ENCODE peak calls at places on chromosomes 3 and 15, in ten cellular contexts. One of them, this sample, is unnamed.

GRCh38 chr15:62307551-62307950 is 142.5 kb upstream of the C2CD4B start:
- DNase-seq in psoas muscle: no peak
- DNase-seq in prostate gland: no peak
- DNase-seq in cardiac fibroblast: peak; percentile 74
- DNase-seq in coronary artery: no peak
- DNase-seq in IMR-90: peak; percentile 76
- DNase-seq in heart right ventricle: no peak
- DNase-seq in K562: no peak
- DNase-seq in SK-N-SH: no peak
- DNase-seq in transverse colon: no peak
- DNase-seq in this sample: peak; percentile 44

GRCh38 chr3:12722205-12722604 is 36.9 kb downstream of the TMEM40 start:
- DNase-seq in K562: no peak
- DNase-seq in psoas muscle: no peak
- DNase-seq in heart right ventricle: no peak
- DNase-seq in prostate gland: no peak
- DNase-seq in IMR-90: no peak
- DNase-seq in cardiac fibroblast: no peak
- DNase-seq in coronary artery: no peak
- DNase-seq in SK-N-SH: no peak
- DNase-seq in transverse colon: no peak
- DNase-seq in this sample: no peak

GRCh38 chr15:67146875-67147381 is 81.5 kb downstream of the SMAD3 start:
- DNase-seq in transverse colon: peak; percentile 82
- DNase-seq in prostate gland: peak; percentile 93
- DNase-seq in psoas muscle: peak; percentile 49
- DNase-seq in K562: no peak
- DNase-seq in heart right ventricle: no peak
- DNase-seq in coronary artery: no peak
- DNase-seq in SK-N-SH: no peak
- DNase-seq in IMR-90: peak; percentile 96
- DNase-seq in cardiac fibroblast: peak; percentile 96
- DNase-seq in this sample: peak; percentile 93

GRCh38 chr15:79981861-79982455 is 11.0 kb upstream of the BCL2A1 start:
- DNase-seq in heart right ventricle: no peak
- DNase-seq in transverse colon: no peak
- DNase-seq in SK-N-SH: peak; percentile 19
- DNase-seq in psoas muscle: no peak
- DNase-seq in cardiac fibroblast: no peak
- DNase-seq in IMR-90: no peak
- DNase-seq in coronary artery: no peak
- DNase-seq in K562: no peak
- DNase-seq in prostate gland: no peak
- DNase-seq in this sample: no peak

GRCh38 chr3:46663611-46664135 is 29.8 kb downstream of the ALS2CL start:
- DNase-seq in cardiac fibroblast: no peak
- DNase-seq in psoas muscle: no peak
- DNase-seq in IMR-90: peak; percentile 46
- DNase-seq in coronary artery: no peak
- DNase-seq in SK-N-SH: peak; percentile 59
- DNase-seq in transverse colon: peak; percentile 6
- DNase-seq in prostate gland: no peak
- DNase-seq in K562: no peak
- DNase-seq in heart right ventricle: no peak
- DNase-seq in this sample: peak; percentile 12

GRCh38 chr3:55765906-55766701 is 279.0 kb upstream of the WNT5A start:
- DNase-seq in coronary artery: no peak
- DNase-seq in K562: no peak
- DNase-seq in transverse colon: no peak
- DNase-seq in heart right ventricle: no peak
- DNase-seq in prostate gland: no peak
- DNase-seq in cardiac fibroblast: no peak
- DNase-seq in IMR-90: no peak
- DNase-seq in SK-N-SH: no peak
- DNase-seq in psoas muscle: no peak
- DNase-seq in this sample: no peak

GRCh38 chr3:4060064-4060463 is 243.1 kb upstream of the SETMAR start:
- DNase-seq in cardiac fibroblast: no peak
- DNase-seq in coronary artery: no peak
- DNase-seq in SK-N-SH: no peak
- DNase-seq in K562: no peak
- DNase-seq in psoas muscle: no peak
- DNase-seq in IMR-90: no peak
- DNase-seq in transverse colon: no peak
- DNase-seq in heart right ventricle: no peak
- DNase-seq in prostate gland: no peak
- DNase-seq in this sample: peak; percentile 2

GRCh38 chr3:123586131-123586530 is 1.3 kb upstream of the HACD2 start:
- DNase-seq in cardiac fibroblast: peak; percentile 53
- DNase-seq in psoas muscle: no peak
- DNase-seq in SK-N-SH: peak; percentile 42
- DNase-seq in transverse colon: peak; percentile 60
- DNase-seq in prostate gland: peak; percentile 41
- DNase-seq in IMR-90: no peak
- DNase-seq in coronary artery: no peak
- DNase-seq in heart right ventricle: no peak
- DNase-seq in K562: peak; percentile 9
- DNase-seq in this sample: peak; percentile 80

GRCh38 chr3:100973594-100973993 is 19.6 kb downstream of the ABI3BP start:
- DNase-seq in K562: no peak
- DNase-seq in IMR-90: no peak
- DNase-seq in prostate gland: no peak
- DNase-seq in SK-N-SH: no peak
- DNase-seq in psoas muscle: no peak
- DNase-seq in coronary artery: no peak
- DNase-seq in heart right ventricle: no peak
- DNase-seq in cardiac fibroblast: no peak
- DNase-seq in transverse colon: no peak
- DNase-seq in this sample: no peak

GRCh38 chr3:147409143-147410121 is at the start of gene ZIC1:
- DNase-seq in IMR-90: no peak
- DNase-seq in psoas muscle: no peak
- DNase-seq in SK-N-SH: peak; percentile 93
- DNase-seq in heart right ventricle: no peak
- DNase-seq in cardiac fibroblast: no peak
- DNase-seq in prostate gland: no peak
- DNase-seq in K562: no peak
- DNase-seq in coronary artery: no peak
- DNase-seq in transverse colon: no peak
- DNase-seq in this sample: peak; percentile 98

GRCh38 chr15:27847775-27848710 is 251.1 kb downstream of the OCA2 start:
- DNase-seq in psoas muscle: no peak
- DNase-seq in SK-N-SH: no peak
- DNase-seq in cardiac fibroblast: no peak
- DNase-seq in K562: no peak
- DNase-seq in heart right ventricle: no peak
- DNase-seq in IMR-90: no peak
- DNase-seq in prostate gland: no peak
- DNase-seq in transverse colon: no peak
- DNase-seq in coronary artery: peak; percentile 35
- DNase-seq in this sample: no peak

GRCh38 chr3:84893211-84893610 is 65.6 kb upstream of the CADM2 start:
- DNase-seq in psoas muscle: no peak
- DNase-seq in SK-N-SH: no peak
- DNase-seq in cardiac fibroblast: no peak
- DNase-seq in K562: no peak
- DNase-seq in heart right ventricle: no peak
- DNase-seq in prostate gland: no peak
- DNase-seq in transverse colon: no peak
- DNase-seq in coronary artery: no peak
- DNase-seq in IMR-90: no peak
- DNase-seq in this sample: no peak

GRCh38 chr3:124826703-124827102 is 60.5 kb downstream of the ITGB5 start:
- DNase-seq in SK-N-SH: no peak
- DNase-seq in prostate gland: peak; percentile 36
- DNase-seq in coronary artery: no peak
- DNase-seq in cardiac fibroblast: peak; percentile 79
- DNase-seq in transverse colon: no peak
- DNase-seq in heart right ventricle: no peak
- DNase-seq in IMR-90: peak; percentile 93
- DNase-seq in psoas muscle: no peak
- DNase-seq in K562: no peak
- DNase-seq in this sample: peak; percentile 87

GRCh38 chr3:38655708-38656300 is 6.3 kb upstream of the SCN5A start:
- DNase-seq in psoas muscle: no peak
- DNase-seq in cardiac fibroblast: peak; percentile 52
- DNase-seq in heart right ventricle: no peak
- DNase-seq in coronary artery: no peak
- DNase-seq in transverse colon: no peak
- DNase-seq in K562: peak; percentile 34
- DNase-seq in IMR-90: peak; percentile 51
- DNase-seq in prostate gland: no peak
- DNase-seq in SK-N-SH: peak; percentile 67
- DNase-seq in this sample: peak; percentile 74

GRCh38 chr3:33299395-33300081 is 22.3 kb downstream of the FBXL2 start:
- DNase-seq in prostate gland: no peak
- DNase-seq in heart right ventricle: no peak
- DNase-seq in K562: no peak
- DNase-seq in cardiac fibroblast: peak; percentile 78
- DNase-seq in coronary artery: no peak
- DNase-seq in psoas muscle: no peak
- DNase-seq in SK-N-SH: no peak
- DNase-seq in transverse colon: no peak
- DNase-seq in IMR-90: peak; percentile 76
- DNase-seq in this sample: peak; percentile 70

GRCh38 chr3:195254454-195255175 is 16.3 kb downstream of the XXYLT1 start:
- DNase-seq in prostate gland: no peak
- DNase-seq in cardiac fibroblast: no peak
- DNase-seq in K562: no peak
- DNase-seq in transverse colon: no peak
- DNase-seq in heart right ventricle: no peak
- DNase-seq in IMR-90: no peak
- DNase-seq in coronary artery: no peak
- DNase-seq in SK-N-SH: peak; percentile 67
- DNase-seq in psoas muscle: no peak
- DNase-seq in this sample: no peak

GRCh38 chr3:126180477-126181397 is at the start of gene ALDH1L1:
- DNase-seq in IMR-90: peak; percentile 6
- DNase-seq in cardiac fibroblast: peak; percentile 37
- DNase-seq in transverse colon: peak; percentile 57
- DNase-seq in heart right ventricle: peak; percentile 84
- DNase-seq in K562: no peak
- DNase-seq in prostate gland: peak; percentile 90
- DNase-seq in psoas muscle: peak; percentile 88
- DNase-seq in coronary artery: peak; percentile 96
- DNase-seq in SK-N-SH: peak; percentile 76
- DNase-seq in this sample: peak; percentile 52

GRCh38 chr3:126154391-126155279 is 25.8 kb downstream of the ALDH1L1 start:
- DNase-seq in IMR-90: no peak
- DNase-seq in SK-N-SH: no peak
- DNase-seq in transverse colon: no peak
- DNase-seq in psoas muscle: no peak
- DNase-seq in prostate gland: peak; percentile 3
- DNase-seq in heart right ventricle: no peak
- DNase-seq in cardiac fibroblast: no peak
- DNase-seq in K562: no peak
- DNase-seq in coronary artery: no peak
- DNase-seq in this sample: no peak

GRCh38 chr3:105516972-105517371 is 150.3 kb downstream of the ALCAM start:
- DNase-seq in SK-N-SH: no peak
- DNase-seq in IMR-90: no peak
- DNase-seq in cardiac fibroblast: peak; percentile 53
- DNase-seq in psoas muscle: no peak
- DNase-seq in heart right ventricle: no peak
- DNase-seq in prostate gland: no peak
- DNase-seq in transverse colon: no peak
- DNase-seq in K562: no peak
- DNase-seq in coronary artery: no peak
- DNase-seq in this sample: no peak
- TF ChIP-seq CTCF in SK-N-SH: no peak
- TF ChIP-seq CTCF in IMR-90: peak; percentile 30
- TF ChIP-seq CTCF in cardiac fibroblast: peak; percentile 39
- TF ChIP-seq CTCF in psoas muscle: no peak
- TF ChIP-seq CTCF in heart right ventricle: no peak
- TF ChIP-seq CTCF in prostate gland: no peak
- TF ChIP-seq CTCF in transverse colon: no peak
- TF ChIP-seq CTCF in K562: no peak
- TF ChIP-seq CTCF in coronary artery: no peak
- TF ChIP-seq CTCF in this sample: peak; percentile 28

GRCh38 chr15:45386420-45386819 is 8.1 kb upstream of the GATM start:
- DNase-seq in cardiac fibroblast: no peak
- DNase-seq in heart right ventricle: no peak
- DNase-seq in coronary artery: no peak
- DNase-seq in SK-N-SH: no peak
- DNase-seq in psoas muscle: no peak
- DNase-seq in K562: no peak
- DNase-seq in transverse colon: no peak
- DNase-seq in IMR-90: no peak
- DNase-seq in prostate gland: peak; percentile 30
- DNase-seq in this sample: no peak
- H3K4me3 ChIP-seq in cardiac fibroblast: no peak overlapping the region
- H3K4me3 ChIP-seq in heart right ventricle: no peak overlapping the region
- H3K4me3 ChIP-seq in coronary artery: no peak overlapping the region
- H3K4me3 ChIP-seq in SK-N-SH: no peak overlapping the region
- H3K4me3 ChIP-seq in psoas muscle: no peak overlapping the region
- H3K4me3 ChIP-seq in K562: no peak overlapping the region
- H3K4me3 ChIP-seq in transverse colon: no peak overlapping the region
- H3K4me3 ChIP-seq in IMR-90: no peak overlapping the region
- H3K4me3 ChIP-seq in prostate gland: no peak overlapping the region
- H3K4me3 ChIP-seq in this sample: no peak overlapping the region

DNA sequence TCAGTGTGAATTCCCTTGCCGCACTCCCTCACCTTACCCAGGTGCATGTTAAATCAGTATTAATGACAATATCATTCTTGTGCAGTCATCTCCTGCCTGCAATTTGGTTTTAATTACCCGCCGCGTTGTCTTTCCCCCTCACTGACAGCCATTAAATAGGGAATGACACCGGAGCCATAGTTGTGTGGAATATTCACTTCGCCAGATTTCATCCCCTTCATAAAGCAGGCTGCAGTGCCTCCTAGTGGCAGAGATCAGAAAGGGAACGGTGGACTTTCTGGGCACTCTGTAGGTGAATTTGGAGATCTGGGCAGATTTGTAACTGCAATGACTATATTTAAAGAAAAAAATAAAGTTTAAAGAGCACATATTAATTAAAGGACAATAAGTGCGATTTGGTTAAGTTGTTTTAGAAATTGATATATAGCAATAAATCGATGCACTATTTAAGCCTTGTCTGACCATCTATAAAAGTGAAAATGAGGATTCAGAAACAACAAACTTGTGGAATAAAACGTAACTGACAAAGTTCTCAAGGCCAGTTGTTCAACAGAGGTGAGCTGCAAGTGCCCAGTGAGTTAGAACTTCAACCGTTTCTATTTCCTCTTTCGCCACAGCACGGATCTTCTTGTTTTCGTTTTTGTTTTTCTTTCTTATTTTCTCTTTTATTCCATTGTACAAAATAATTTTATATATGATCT is 725.1 kb upstream of the ARRDC4 start:
- DNase-seq in coronary artery: no peak
- DNase-seq in prostate gland: no peak
- DNase-seq in cardiac fibroblast: peak; percentile 71
- DNase-seq in heart right ventricle: peak; percentile 15
- DNase-seq in psoas muscle: no peak
- DNase-seq in IMR-90: peak; percentile 39
- DNase-seq in SK-N-SH: peak; percentile 47
- DNase-seq in transverse colon: peak; percentile 46
- DNase-seq in K562: peak; percentile 48
- DNase-seq in this sample: peak; percentile 76
- TF ChIP-seq CTCF in coronary artery: peak; percentile 75
- TF ChIP-seq CTCF in prostate gland: peak; percentile 74
- TF ChIP-seq CTCF in cardiac fibroblast: peak; percentile 81
- TF ChIP-seq CTCF in heart right ventricle: peak; percentile 65
- TF ChIP-seq CTCF in psoas muscle: peak; percentile 75
- TF ChIP-seq CTCF in IMR-90: peak; percentile 78
- TF ChIP-seq CTCF in SK-N-SH: peak; percentile 90
- TF ChIP-seq CTCF in transverse colon: peak; percentile 79
- TF ChIP-seq CTCF in K562: peak; percentile 65
- TF ChIP-seq CTCF in this sample: peak; percentile 96

GRCh38 chr15:78266806-78267205 is 2.4 kb downstream of the DNAJA4 start:
- DNase-seq in transverse colon: no peak
- DNase-seq in K562: no peak
- DNase-seq in heart right ventricle: no peak
- DNase-seq in SK-N-SH: no peak
- DNase-seq in coronary artery: no peak
- DNase-seq in IMR-90: no peak
- DNase-seq in prostate gland: no peak
- DNase-seq in psoas muscle: no peak
- DNase-seq in cardiac fibroblast: no peak
- DNase-seq in this sample: no peak
- H3K4me3 ChIP-seq in transverse colon: no peak overlapping the region
- H3K4me3 ChIP-seq in K562: no peak overlapping the region
- H3K4me3 ChIP-seq in heart right ventricle: peak overlapping the region; percentile 6
- H3K4me3 ChIP-seq in SK-N-SH: no peak overlapping the region
- H3K4me3 ChIP-seq in coronary artery: no peak overlapping the region
- H3K4me3 ChIP-seq in IMR-90: no peak overlapping the region
- H3K4me3 ChIP-seq in prostate gland: no peak overlapping the region
- H3K4me3 ChIP-seq in psoas muscle: peak overlapping the region; percentile 54
- H3K4me3 ChIP-seq in cardiac fibroblast: no peak overlapping the region
- H3K4me3 ChIP-seq in this sample: no peak overlapping the region